ENCODE peak calls at places on chromosomes 4 and X, in four cellular contexts. One of them, this sample, is unnamed.

GRCh38 chr4:145176641-145177432 is 3.6 kb downstream of the OTUD4 start:
- DNase-seq in K562: no peak
- DNase-seq in SK-N-SH: no peak
- DNase-seq in GM12878: no peak
- DNase-seq in this sample: no peak

GRCh38 chr4:63607186-63607872 is 801.9 kb downstream of the TECRL start:
- DNase-seq in K562: no peak
- DNase-seq in SK-N-SH: no peak
- DNase-seq in GM12878: no peak
- DNase-seq in this sample: no peak

GRCh38 chrX:13803116-13803515 is 13.8 kb downstream of the GPM6B start:
- DNase-seq in K562: no peak
- DNase-seq in SK-N-SH: no peak
- DNase-seq in GM12878: no peak
- DNase-seq in this sample: no peak

GRCh38 chr4:17447056-17447455 is 64.8 kb downstream of the QDPR start:
- DNase-seq in K562: no peak
- DNase-seq in SK-N-SH: no peak
- DNase-seq in GM12878: no peak
- DNase-seq in this sample: no peak

GRCh38 chr4:151315212-151315886 is 10.1 kb downstream of the SH3D19 start:
- DNase-seq in K562: no peak
- DNase-seq in SK-N-SH: no peak
- DNase-seq in GM12878: no peak
- DNase-seq in this sample: peak

GRCh38 chr4:53050361-53050774 is 188.3 kb downstream of the RASL11B start:
- DNase-seq in K562: no peak
- DNase-seq in SK-N-SH: peak
- DNase-seq in GM12878: no peak
- DNase-seq in this sample: no peak

GRCh38 chr4:145278341-145279121 is 98.1 kb upstream of the OTUD4 start:
- DNase-seq in K562: peak
- DNase-seq in SK-N-SH: no peak
- DNase-seq in GM12878: no peak
- DNase-seq in this sample: no peak

GRCh38 chr4:99612281-99612680 is 37.7 kb downstream of the MTTP start:
- DNase-seq in K562: no peak
- DNase-seq in SK-N-SH: no peak
- DNase-seq in GM12878: no peak
- DNase-seq in this sample: no peak

GRCh38 chr4:113559947-113560346 is 201.6 kb downstream of the CAMK2D start:
- DNase-seq in K562: no peak
- DNase-seq in SK-N-SH: no peak
- DNase-seq in GM12878: no peak
- DNase-seq in this sample: no peak

GRCh38 chr4:157076578-157076947 is 613 bp downstream of the GLRB start:
- DNase-seq in K562: no peak
- DNase-seq in SK-N-SH: peak
- DNase-seq in GM12878: no peak
- DNase-seq in this sample: no peak

GRCh38 chr4:124862261-124862660 is 149.7 kb upstream of the ANKRD50 start:
- DNase-seq in K562: no peak
- DNase-seq in SK-N-SH: no peak
- DNase-seq in GM12878: no peak
- DNase-seq in this sample: no peak

GRCh38 chrX:112197845-112198244 is 115.3 kb upstream of the TRPC5 start:
- DNase-seq in K562: no peak
- DNase-seq in SK-N-SH: no peak
- DNase-seq in GM12878: no peak
- DNase-seq in this sample: no peak

GRCh38 chr4:80751200-80751599 is 279.3 kb upstream of the BMP3 start:
- DNase-seq in K562: no peak
- DNase-seq in SK-N-SH: no peak
- DNase-seq in GM12878: no peak
- DNase-seq in this sample: no peak

GRCh38 chrX:109281478-109282275 is 200.2 kb downstream of the GUCY2F start:
- DNase-seq in K562: no peak
- DNase-seq in SK-N-SH: no peak
- DNase-seq in GM12878: no peak
- DNase-seq in this sample: no peak

GRCh38 chr4:126898815-126899214 is 733.9 kb upstream of the INTU start:
- DNase-seq in K562: no peak
- DNase-seq in SK-N-SH: no peak
- DNase-seq in GM12878: no peak
- DNase-seq in this sample: no peak

GRCh38 chr4:135277980-135278315 is 1076.4 kb upstream of the PABPC4L start:
- DNase-seq in K562: no peak
- DNase-seq in SK-N-SH: no peak
- DNase-seq in GM12878: no peak
- DNase-seq in this sample: no peak

GRCh38 chrX:138745215-138745614 is 33.7 kb upstream of the FGF13 start:
- DNase-seq in K562: peak
- DNase-seq in SK-N-SH: peak
- DNase-seq in GM12878: peak
- DNase-seq in this sample: peak

GRCh38 chr4:25592670-25593069 is 63.0 kb upstream of the SLC34A2 start:
- DNase-seq in K562: no peak
- DNase-seq in SK-N-SH: no peak
- DNase-seq in GM12878: no peak
- DNase-seq in this sample: no peak

GRCh38 chrX:14039344-14039743 is 9.7 kb upstream of the GEMIN8 start:
- DNase-seq in K562: peak
- DNase-seq in SK-N-SH: peak
- DNase-seq in GM12878: no peak
- DNase-seq in this sample: peak

GRCh38 chr4:102684605-102685052 is 76.1 kb downstream of the MANBA start:
- DNase-seq in K562: no peak
- DNase-seq in SK-N-SH: no peak
- DNase-seq in GM12878: peak
- DNase-seq in this sample: no peak

GRCh38 chr4:158374318-158374717 is 147.4 kb upstream of the RXFP1 start:
- DNase-seq in K562: no peak
- DNase-seq in SK-N-SH: no peak
- DNase-seq in GM12878: no peak
- DNase-seq in this sample: no peak

GRCh38 chr4:8655411-8656184 is 63.0 kb downstream of the CPZ start:
- DNase-seq in K562: no peak
- DNase-seq in SK-N-SH: no peak
- DNase-seq in GM12878: no peak
- DNase-seq in this sample: no peak

GRCh38 chrX:107673933-107674479 is 45.7 kb downstream of the PRPS1 start:
- DNase-seq in K562: peak
- DNase-seq in SK-N-SH: no peak
- DNase-seq in GM12878: peak
- DNase-seq in this sample: no peak
- TF ChIP-seq RAD21 in K562: no peak
- TF ChIP-seq RAD21 in SK-N-SH: no peak
- TF ChIP-seq RAD21 in GM12878: no peak
- TF ChIP-seq RAD21 in this sample: no peak

DNA sequence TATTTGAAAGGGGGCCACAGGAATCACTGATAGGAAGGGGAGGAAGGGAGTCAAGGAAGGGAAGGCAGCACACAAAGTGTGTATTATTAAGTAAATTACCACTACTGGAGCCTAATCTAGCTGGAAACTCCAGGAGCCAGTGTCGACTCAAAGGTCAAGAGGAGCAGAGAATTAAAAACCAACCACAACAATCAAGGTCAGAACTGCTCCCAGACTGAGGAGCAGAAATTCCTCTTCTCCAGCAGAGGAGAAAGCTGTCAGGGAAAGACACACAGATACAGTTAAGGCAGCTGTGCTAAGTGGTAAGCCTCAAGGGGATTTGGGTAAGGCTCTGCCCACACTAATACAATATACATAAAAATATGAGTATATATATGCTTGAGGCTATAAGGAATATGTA is 87.5 kb upstream of the PTPN13 start:
- DNase-seq in K562: no peak
- DNase-seq in SK-N-SH: no peak
- DNase-seq in GM12878: no peak
- DNase-seq in this sample: no peak
- TF ChIP-seq NFIC in K562: no peak
- TF ChIP-seq NFIC in SK-N-SH: no peak
- TF ChIP-seq NFIC in GM12878: no peak
- TF ChIP-seq NFIC in this sample: no peak

DNA sequence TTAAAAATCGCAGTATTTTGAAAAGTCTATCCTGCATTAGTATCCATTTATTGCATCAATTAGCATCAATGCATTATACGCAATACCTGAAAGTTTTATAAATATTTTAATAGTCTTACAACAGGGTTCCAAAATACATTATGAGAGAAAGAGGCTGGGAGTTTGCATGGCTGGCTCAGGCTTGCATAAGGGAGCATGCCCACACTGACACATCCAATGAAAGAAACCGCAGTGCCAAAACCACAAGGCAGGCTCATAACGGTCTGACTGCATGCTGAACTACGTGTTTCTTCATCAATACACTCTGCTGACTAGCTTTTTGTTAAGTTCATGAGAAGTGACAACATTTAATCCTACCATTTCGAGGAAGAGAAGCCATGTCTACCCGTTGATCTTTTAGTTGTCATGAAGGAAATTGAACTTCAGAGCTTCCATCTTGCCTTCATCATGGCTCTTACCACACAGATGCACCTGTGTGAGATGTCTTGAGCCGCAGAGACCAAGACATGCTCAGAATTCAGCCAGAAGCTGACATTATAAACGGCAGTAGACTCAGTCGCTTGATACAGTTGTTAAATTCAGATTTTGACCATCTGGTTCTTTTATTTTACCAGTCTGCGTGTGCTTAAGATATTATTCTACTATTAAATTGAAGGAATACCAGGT is 168.8 kb upstream of the FRG1 start:
- DNase-seq in K562: no peak
- DNase-seq in SK-N-SH: no peak
- DNase-seq in GM12878: no peak
- DNase-seq in this sample: no peak
- TF ChIP-seq ZBTB33 in K562: no peak
- TF ChIP-seq ZBTB33 in SK-N-SH: no peak
- TF ChIP-seq ZBTB33 in GM12878: no peak
- TF ChIP-seq ZBTB33 in this sample: no peak

DNA sequence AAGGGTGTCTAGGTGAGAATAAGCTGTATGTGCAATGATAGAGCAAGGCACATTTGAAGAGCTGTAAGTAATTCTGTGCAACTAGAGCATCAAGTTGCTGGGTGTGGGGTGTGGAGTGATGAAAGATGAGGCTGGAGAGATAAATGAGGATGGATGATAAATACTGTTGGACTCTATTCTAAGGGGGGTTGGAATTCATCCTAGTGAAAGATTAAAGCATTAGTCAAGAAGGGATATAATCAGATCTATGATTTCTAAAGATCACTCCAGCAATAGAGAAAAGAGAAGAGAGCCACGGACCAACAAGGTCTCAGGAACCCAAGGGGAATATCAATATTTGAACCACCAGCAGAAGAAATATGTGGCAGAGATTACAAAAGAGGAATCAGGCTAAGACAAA is 415.0 kb upstream of the RPS6KA3 start:
- DNase-seq in K562: no peak
- DNase-seq in SK-N-SH: no peak
- DNase-seq in GM12878: no peak
- DNase-seq in this sample: no peak
- TF ChIP-seq RAD21 in K562: no peak
- TF ChIP-seq RAD21 in SK-N-SH: no peak
- TF ChIP-seq RAD21 in GM12878: no peak
- TF ChIP-seq RAD21 in this sample: no peak

DNA sequence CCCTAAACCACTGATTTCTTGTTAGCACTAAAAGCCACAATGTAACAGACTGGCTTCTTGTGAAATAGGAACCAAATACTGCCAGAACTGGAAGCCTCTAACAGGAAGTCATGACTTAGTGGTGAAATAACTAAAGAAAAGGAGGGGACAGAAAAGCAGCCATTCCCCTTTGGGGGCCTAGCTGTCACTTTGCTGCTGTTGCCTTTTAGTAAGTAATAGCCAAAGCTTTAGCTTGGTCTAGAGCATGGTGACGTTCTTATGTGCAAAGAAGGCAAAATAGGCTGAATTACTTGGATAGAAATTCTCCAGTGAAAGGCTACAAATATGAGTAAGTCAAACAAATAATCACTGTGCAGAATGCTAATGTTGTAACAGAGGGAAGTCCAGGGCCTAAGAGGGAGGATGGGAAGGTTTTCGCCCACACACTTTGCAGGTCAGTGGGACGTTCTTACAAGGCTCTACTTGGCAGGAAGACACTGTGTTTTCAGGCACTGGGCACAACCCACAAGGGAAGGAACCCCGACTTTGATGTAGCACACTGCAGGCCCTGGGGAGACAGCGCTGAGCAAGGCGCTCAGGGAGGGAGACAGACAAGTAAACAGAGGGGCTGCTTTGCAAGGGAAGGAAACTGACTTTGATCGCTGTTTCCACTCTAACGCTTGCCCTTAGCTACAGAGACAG is 16.6 kb downstream of the GAB3 start:
- DNase-seq in K562: no peak
- DNase-seq in SK-N-SH: no peak
- DNase-seq in GM12878: no peak
- DNase-seq in this sample: no peak
- TF ChIP-seq NFIC in K562: no peak
- TF ChIP-seq NFIC in SK-N-SH: no peak
- TF ChIP-seq NFIC in GM12878: no peak
- TF ChIP-seq NFIC in this sample: no peak

DNA sequence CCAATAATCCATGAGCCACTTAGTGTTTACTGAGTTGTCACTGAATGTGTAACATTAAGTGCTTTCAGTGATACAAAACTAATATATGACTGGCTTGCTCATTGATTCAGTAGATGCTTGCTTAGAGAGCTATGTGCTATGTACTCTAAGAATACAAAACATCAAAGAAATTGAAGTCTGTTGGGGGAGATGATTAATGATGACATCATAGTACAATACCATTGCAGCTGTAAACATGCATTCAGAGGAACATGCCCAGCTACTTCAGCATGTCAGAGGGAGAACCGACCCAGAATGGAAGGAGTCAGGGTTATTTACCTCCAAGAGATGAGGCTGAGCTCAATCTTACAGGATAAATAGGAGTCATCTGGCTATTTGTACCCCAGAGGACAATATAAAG is 290.7 kb downstream of the TENM3 start:
- DNase-seq in K562: no peak
- DNase-seq in SK-N-SH: no peak
- DNase-seq in GM12878: no peak
- DNase-seq in this sample: no peak
- TF ChIP-seq ZBTB33 in K562: no peak
- TF ChIP-seq ZBTB33 in SK-N-SH: no peak
- TF ChIP-seq ZBTB33 in GM12878: no peak
- TF ChIP-seq ZBTB33 in this sample: no peak

GRCh38 chr4:89640620-89641366 is 196.2 kb downstream of the SNCA start:
- DNase-seq in K562: peak
- DNase-seq in SK-N-SH: peak
- DNase-seq in GM12878: no peak
- DNase-seq in this sample: peak
- TF ChIP-seq RAD21 in K562: no peak
- TF ChIP-seq RAD21 in SK-N-SH: peak
- TF ChIP-seq RAD21 in GM12878: peak
- TF ChIP-seq RAD21 in this sample: peak